ENCODE peak calls at places on chromosomes 1 and 21, in nine cellular contexts. L is tibial nerve, F is osteoblast, N is transverse colon, J is left ventricle myocardium inferior, X is DND-41, A is heart left ventricle, E is upper lobe of right lung, Z is pancreas. O is an unnamed sample. For H3K27me3 and H3K36me3, the result is how much of the 10 kb centered on the place peaks cover.

GRCh38 chr1:3771108-3772026 is 1.2 kb upstream of the SMIM1 start:
- DNase-seq in J (no peak), F (peak), A (peak), Z (no peak), E (no peak), N (no peak), X (no peak), L (no peak), O (no peak)

GRCh38 chr1:7784492-7785071 is 491 bp downstream of the PER3 start:
- DNase-seq in L (no peak), F (peak), J (peak), N (peak), E (no peak), X (no peak), A (peak), Z (peak), O (peak)

GRCh38 chr1:174963547-174964125 is 36.1 kb upstream of the CACYBP start:
- DNase-seq in X (no peak), L (no peak), E (no peak), J (no peak), A (no peak), F (no peak), Z (no peak), N (peak), O (no peak)

GRCh38 chr1:2151906-2152305 is 42.7 kb downstream of the FAAP20 start:
- DNase-seq in X (no peak), F (no peak), L (no peak), Z (no peak), J (no peak), A (no peak), N (no peak), E (no peak), O (no peak)

GRCh38 chr1:48291421-48291820 is 68.9 kb downstream of the SLC5A9 start:
- DNase-seq in J (no peak), X (no peak), F (no peak), N (no peak), A (no peak), Z (no peak), L (no peak), E (no peak), O (no peak)

GRCh38 chr1:12038356-12039140 is 19.2 kb downstream of the MIIP start:
- DNase-seq in A (no peak), X (no peak), Z (no peak), L (no peak), F (peak), N (no peak), E (no peak), J (no peak), O (no peak)

GRCh38 chr1:56396524-56397067 is 182.8 kb downstream of the PLPP3 start:
- DNase-seq in J (no peak), F (no peak), X (no peak), Z (no peak), A (no peak), L (no peak), N (no peak), E (no peak), O (no peak)

GRCh38 chr1:111803951-111804350 is 48.2 kb downstream of the DDX20 start:
- DNase-seq in N (no peak), Z (no peak), F (no peak), E (no peak), L (no peak), A (no peak), X (no peak), J (no peak), O (no peak)

GRCh38 chr1:235503333-235504121 is 725 bp downstream of the B3GALNT2 start:
- DNase-seq in L (no peak), X (no peak), F (peak), E (peak), N (peak), J (peak), A (peak), Z (peak), O (peak)

GRCh38 chr1:35112668-35113067 is 33.5 kb downstream of the ZMYM1 start:
- DNase-seq in X (no peak), L (no peak), N (no peak), J (no peak), A (no peak), E (no peak), F (no peak), Z (no peak), O (no peak)

GRCh38 chr1:186536272-186536905 is 75.5 kb upstream of the PDC start:
- DNase-seq in X (no peak), E (no peak), Z (no peak), F (peak), J (no peak), L (no peak), N (no peak), A (no peak), O (no peak)

GRCh38 chr21:44845418-44846200 is 27.7 kb upstream of the SUMO3 start:
- DNase-seq in A (peak), J (peak), F (peak), N (peak), X (no peak), Z (peak), E (peak), L (peak), O (peak)

GRCh38 chr1:168894397-168894796 is 165.4 kb upstream of the DPT start:
- DNase-seq in F (no peak), L (no peak), X (no peak), E (no peak), J (no peak), Z (no peak), A (no peak), N (no peak), O (no peak)

GRCh38 chr1:26996665-26997064 is 3.2 kb downstream of the TRNP1 start:
- DNase-seq in L (no peak), J (no peak), A (no peak), F (no peak), N (no peak), E (no peak), Z (no peak), X (no peak), O (no peak)

GRCh38 chr1:21607549-21608529 is 61.3 kb downstream of the RAP1GAP start:
- DNase-seq in Z (peak), A (peak), L (no peak), N (peak), J (peak), X (peak), F (peak), E (peak), O (peak)

GRCh38 chr1:92291372-92291999 is 7.3 kb downstream of the GLMN start:
- DNase-seq in A (no peak), L (no peak), F (no peak), Z (no peak), J (no peak), E (no peak), N (no peak), X (no peak), O (no peak)

GRCh38 chr1:220680085-220680687 is 10.0 kb upstream of the C1orf115 start:
- DNase-seq in X (no peak), J (no peak), Z (no peak), F (no peak), A (no peak), E (no peak), N (no peak), L (no peak), O (no peak)

GRCh38 chr1:29648798-29649374 is 412.6 kb downstream of the PTPRU start:
- DNase-seq in X (no peak), Z (no peak), J (no peak), N (no peak), A (no peak), E (no peak), L (no peak), F (no peak), O (no peak)

GRCh38 chr1:17265162-17265561 is 16.3 kb downstream of the PADI3 start:
- DNase-seq in X (no peak), A (no peak), E (no peak), L (no peak), J (no peak), F (peak), N (no peak), Z (no peak), O (no peak)

GRCh38 chr1:51420867-51421627 is 90.7 kb upstream of the TTC39A start:
- DNase-seq in A (no peak), E (no peak), N (no peak), F (no peak), X (no peak), Z (no peak), L (no peak), J (no peak), O (no peak)

GRCh38 chr21:37195078-37195477 is 72.1 kb downstream of the VPS26C start:
- DNase-seq in F (no peak), X (no peak), E (no peak), Z (no peak), L (no peak), A (no peak), N (no peak), J (no peak), O (no peak)

GRCh38 chr1:2316451-2316940 is 74.9 kb downstream of the MORN1 start:
- DNase-seq in E (no peak), J (no peak), X (no peak), Z (no peak), L (no peak), N (no peak), A (no peak), F (peak), O (no peak)

GRCh38 chr1:37814257-37814656 is 6.2 kb upstream of the YRDC start:
- DNase-seq in X (no peak), F (no peak), J (no peak), N (no peak), L (no peak), A (no peak), E (no peak), Z (no peak), O (no peak)

GRCh38 chr1:11526071-11526895 is 47.3 kb downstream of the DISP3 start:
- DNase-seq in Z (no peak), E (peak), N (no peak), A (no peak), L (no peak), X (no peak), J (no peak), F (peak), O (no peak)

GRCh38 chr1:66335859-66336640 is 197.9 kb upstream of the SGIP1 start:
- DNase-seq in X (no peak), J (peak), A (peak), N (peak), Z (peak), E (peak), F (no peak), L (peak), O (peak)

GRCh38 chr21:15437873-15438272 is 291.9 kb upstream of the USP25 start:
- DNase-seq in A (no peak), X (no peak), J (no peak), N (no peak), L (no peak), E (no peak), Z (no peak), F (no peak), O (no peak)

GRCh38 chr1:22313321-22313720 is 138.3 kb upstream of the ZBTB40 start:
- DNase-seq in F (no peak), L (no peak), E (no peak), J (no peak), X (no peak), N (no peak), Z (no peak), A (no peak), O (no peak)

GRCh38 chr1:169538998-169539871 is 47.0 kb downstream of the F5 start:
- DNase-seq in A (no peak), F (no peak), X (no peak), N (no peak), Z (no peak), J (no peak), L (no peak), E (no peak), O (no peak)

GRCh38 chr1:68600049-68600661 is 103.3 kb upstream of the DEPDC1 start:
- DNase-seq in L (no peak), F (no peak), J (no peak), E (no peak), X (no peak), Z (no peak), N (no peak), A (no peak), O (no peak)

GRCh38 chr1:225908773-225909172 is 15.3 kb downstream of the PYCR2 start:
- DNase-seq in X (no peak), N (no peak), F (peak), J (no peak), Z (no peak), A (no peak), E (no peak), L (no peak), O (no peak)

GRCh38 chr1:25003457-25004190 is 73.5 kb upstream of the RUNX3 start:
- DNase-seq in Z (no peak), E (no peak), F (peak), X (no peak), A (no peak), L (no peak), N (no peak), J (no peak), O (no peak)

GRCh38 chr1:7224644-7225043 is 439.4 kb downstream of the CAMTA1 start:
- DNase-seq in L (no peak), Z (no peak), N (peak), X (no peak), J (no peak), F (no peak), E (no peak), A (no peak), O (no peak)

GRCh38 chr1:97632776-97633175 is 288.1 kb downstream of the DPYD start:
- DNase-seq in J (no peak), F (no peak), X (no peak), L (no peak), N (no peak), Z (no peak), E (no peak), A (no peak), O (no peak)

GRCh38 chr1:68230901-68231626 is 1.3 kb downstream of the WLS start:
- DNase-seq in E (peak), N (peak), L (no peak), Z (peak), F (peak), J (peak), X (no peak), A (peak), O (peak)

GRCh38 chr1:241605146-241605805 is 34.9 kb downstream of the CHML start:
- DNase-seq in F (no peak), A (no peak), X (no peak), Z (no peak), E (no peak), J (no peak), N (no peak), L (no peak), O (no peak)

DNA sequence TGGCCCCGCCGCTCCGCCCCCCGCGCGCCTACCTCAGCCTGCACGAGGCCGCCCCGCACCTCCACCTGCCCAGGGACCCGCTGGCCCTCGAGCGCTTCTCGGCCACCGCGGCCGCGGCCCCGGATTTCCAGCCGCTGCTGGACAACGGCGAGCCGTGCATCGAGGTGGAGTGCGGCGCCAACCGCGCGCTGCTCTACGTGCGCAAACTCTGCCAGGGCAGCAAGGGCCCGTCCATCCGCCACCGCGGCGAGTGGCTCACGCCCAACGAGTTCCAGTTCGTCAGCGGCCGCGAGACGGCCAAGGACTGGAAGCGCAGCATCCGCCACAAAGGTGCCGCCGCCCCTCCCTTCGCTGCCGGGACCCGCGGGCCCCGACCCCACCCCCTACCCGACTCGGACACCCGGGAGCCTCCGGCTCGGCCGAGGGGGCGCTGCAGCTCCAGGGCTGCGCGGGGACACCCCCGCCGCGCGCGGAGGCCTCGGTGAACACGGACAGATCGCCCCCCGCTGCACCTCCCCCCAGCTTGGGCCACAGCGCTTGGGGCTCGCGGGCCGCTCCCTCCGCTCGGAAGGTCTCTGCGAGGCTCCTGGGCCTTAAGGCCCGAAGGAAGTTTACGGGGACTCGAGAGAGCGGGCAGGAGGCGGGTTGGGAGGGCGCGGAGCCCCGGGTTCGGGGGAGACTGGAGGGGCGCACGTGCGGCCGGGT is 1.0 kb downstream of the SAMD11 start:
- DNase-seq in F (peak), E (peak), N (peak), L (no peak), X (no peak), Z (no peak), J (no peak), A (no peak), O (no peak)
- H3K27me3 ChIP-seq in F (under half), E (half or more), N (half or more), L (under half), X (half or more), Z (under half), J (half or more), A (under half), O (half or more)

GRCh38 chr1:207402744-207403143 is 51.4 kb upstream of the CR2 start:
- DNase-seq in Z (no peak), N (no peak), X (no peak), J (no peak), E (no peak), F (no peak), A (no peak), L (no peak), O (no peak)

GRCh38 chr1:207401578-207401977 is 52.5 kb upstream of the CR2 start:
- DNase-seq in N (no peak), X (no peak), A (no peak), J (no peak), F (no peak), E (no peak), Z (no peak), L (no peak), O (no peak)

GRCh38 chr1:207407655-207408256 is 46.4 kb upstream of the CR2 start:
- DNase-seq in N (no peak), E (no peak), L (no peak), Z (no peak), A (no peak), F (no peak), J (no peak), X (no peak), O (no peak)

GRCh38 chr1:207404849-207405525 is 49.1 kb upstream of the CR2 start:
- DNase-seq in Z (no peak), E (no peak), N (no peak), J (no peak), L (no peak), X (no peak), A (no peak), F (peak), O (no peak)

GRCh38 chr1:207405814-207406213 is 48.3 kb upstream of the CR2 start:
- DNase-seq in A (no peak), F (no peak), X (no peak), L (no peak), J (no peak), E (no peak), Z (no peak), N (no peak), O (no peak)
- TF ChIP-seq CTCF in A (no peak), F (no peak), X (peak), L (no peak), J (no peak), E (no peak), Z (no peak), N (no peak), O (no peak)

GRCh38 chr1:9719978-9720722 is 68.6 kb downstream of the PIK3CD start:
- DNase-seq in A (no peak), X (no peak), L (no peak), F (peak), E (no peak), Z (no peak), J (no peak), N (no peak), O (no peak)
- H3K36me3 ChIP-seq in A (under half), X (half or more), L (under half), F (under half), E (under half), Z (under half), J (under half), N (under half), O (half or more)

GRCh38 chr1:156644640-156645039 is 2.7 kb downstream of the BCAN start:
- DNase-seq in Z (no peak), N (no peak), A (no peak), F (peak), X (no peak), J (no peak), E (no peak), L (no peak), O (no peak)
- H3K27me3 ChIP-seq in Z (under half), N (half or more), A (under half), F (half or more), X (under half), J (half or more), E (half or more), L (under half), O (half or more)

GRCh38 chr1:231170875-231171274 is 9.0 kb downstream of the TRIM67 start:
- DNase-seq in L (no peak), Z (no peak), F (peak), N (no peak), X (no peak), A (no peak), E (no peak), J (no peak), O (no peak)
- TF ChIP-seq CTCF in L (no peak), Z (no peak), F (peak), N (no peak), X (peak), A (no peak), E (no peak), J (no peak), O (no peak)

GRCh38 chr1:20233866-20234265 is 47.5 kb upstream of the PLA2G2C start:
- DNase-seq in E (no peak), X (no peak), A (no peak), L (no peak), J (no peak), N (no peak), F (no peak), Z (no peak), O (no peak)
- H3K36me3 ChIP-seq in E (under half), X (under half), A (under half), L (under half), J (under half), N (under half), F (under half), Z (under half), O (under half)

DNA sequence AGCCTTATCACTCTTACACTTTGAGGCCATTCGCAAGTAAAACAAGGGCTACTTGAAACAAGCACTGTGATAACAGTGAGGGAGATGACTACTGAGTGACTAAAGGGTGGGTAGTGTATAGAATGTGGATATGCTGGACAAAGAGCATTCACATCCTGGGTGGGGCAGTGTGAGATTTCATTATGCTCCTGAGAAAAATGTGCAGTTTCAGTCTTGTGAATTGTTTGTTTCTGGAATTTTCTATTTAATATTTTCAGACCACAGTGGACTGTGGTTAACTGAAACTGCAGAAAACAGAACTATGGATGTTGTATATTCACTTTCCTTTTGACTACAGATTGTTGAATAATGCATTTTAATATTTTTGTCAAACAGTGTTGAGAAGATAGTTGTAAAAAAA is 25.1 kb upstream of the B3GALT2 start:
- DNase-seq in E (no peak), N (no peak), Z (no peak), A (no peak), L (no peak), J (no peak), X (no peak), F (peak), O (no peak)
- H3K27me3 ChIP-seq in E (under half), N (under half), Z (under half), A (under half), L (under half), J (under half), X (under half), F (under half), O (under half)

GRCh38 chr1:181206513-181206912 is 118.0 kb downstream of the IER5 start:
- DNase-seq in L (no peak), F (no peak), J (peak), Z (no peak), N (no peak), A (no peak), X (no peak), E (no peak), O (no peak)
- TF ChIP-seq CTCF in L (no peak), F (no peak), J (no peak), Z (no peak), N (no peak), A (no peak), X (no peak), E (no peak), O (no peak)

DNA sequence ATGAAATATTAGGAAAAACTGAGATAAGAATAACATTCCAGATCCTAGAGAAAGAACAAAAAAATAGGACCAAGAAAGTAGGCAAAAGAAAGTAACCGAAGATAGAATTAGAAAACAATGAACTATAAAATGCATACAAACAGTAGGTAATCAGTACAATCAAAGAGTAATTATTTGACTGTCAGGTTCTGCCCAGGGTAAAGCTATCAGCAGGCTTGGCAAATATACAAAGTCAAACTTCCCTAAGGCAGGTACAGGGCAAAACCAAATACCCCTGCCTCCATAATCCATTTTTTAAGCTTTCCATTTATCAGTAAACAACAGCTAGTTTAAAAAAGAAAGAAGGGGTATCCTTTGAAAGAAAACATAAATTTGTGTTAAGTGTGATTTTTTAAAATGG is 44.4 kb downstream of the TESK2 start:
- DNase-seq in F (no peak), J (no peak), A (no peak), Z (no peak), X (no peak), L (no peak), N (no peak), E (no peak), O (no peak)
- H3K36me3 ChIP-seq in F (under half), J (under half), A (under half), Z (under half), X (under half), L (under half), N (under half), E (under half), O (under half)